ENCODE peak calls at places on chromosomes 3 and 15, in four cellular contexts. S is IMR-90, Y is mesendoderm, P is H1. I is an unnamed sample.

GRCh38 chr3:169750665-169751064 is 14.2 kb downstream of the TERC start:
- DNase-seq in S (no peak), Y (no peak), P (no peak), I (no peak)

GRCh38 chr3:120102232-120102631 is 8.0 kb upstream of the GSK3B start:
- DNase-seq in S (no peak), Y (no peak), P (no peak), I (no peak)

GRCh38 chr15:70156781-70157261 is 59.1 kb upstream of the TLE3 start:
- DNase-seq in S (peak), Y (no peak), P (no peak), I (no peak)

GRCh38 chr3:100086401-100086800 is 27.9 kb downstream of the FILIP1L start:
- DNase-seq in S (no peak), Y (no peak), P (no peak), I (no peak)

GRCh38 chr15:40984963-40985362 is 31.7 kb downstream of the CHAC1 start:
- DNase-seq in S (peak), Y (no peak), P (no peak), I (no peak)

GRCh38 chr3:50351318-50351687 is 641 bp downstream of the CYB561D2 start:
- DNase-seq in S (no peak), Y (no peak), P (no peak), I (no peak)

GRCh38 chr3:4656059-4656458 is 162.9 kb downstream of the ITPR1 start:
- DNase-seq in S (peak), Y (peak), P (peak), I (peak)

GRCh38 chr15:43187544-43188155 is 2.4 kb downstream of the CCNDBP1 start:
- DNase-seq in S (peak), Y (peak), P (no peak), I (no peak)

GRCh38 chr3:71658131-71658530 is 67.1 kb downstream of the EIF4E3 start:
- DNase-seq in S (peak), Y (no peak), P (no peak), I (no peak)

GRCh38 chr3:147838650-147839049 is 429.5 kb downstream of the ZIC1 start:
- DNase-seq in S (peak), Y (peak), P (no peak), I (no peak)

GRCh38 chr15:43775411-43775965 is 1.3 kb downstream of the ELL3 start:
- DNase-seq in S (peak), Y (peak), P (peak), I (peak)

GRCh38 chr3:15300318-15301078 is 31.9 kb downstream of the SH3BP5 start:
- DNase-seq in S (peak), Y (peak), P (no peak), I (no peak)

GRCh38 chr15:63987979-63988378 is 58.3 kb downstream of the DAPK2 start:
- DNase-seq in S (no peak), Y (no peak), P (no peak), I (no peak)

GRCh38 chr3:141370065-141370533 is 1.8 kb downstream of the ZBTB38 start:
- DNase-seq in S (peak), Y (peak), P (no peak), I (peak)

GRCh38 chr3:67291287-67292252 is 293.5 kb downstream of the KBTBD8 start:
- DNase-seq in S (no peak), Y (no peak), P (no peak), I (no peak)

GRCh38 chr3:43418601-43419272 is 132.4 kb downstream of the SNRK start:
- DNase-seq in S (peak), Y (no peak), P (no peak), I (no peak)

GRCh38 chr15:81516461-81516860 is 142.4 kb upstream of the TMC3 start:
- DNase-seq in S (peak), Y (no peak), P (no peak), I (no peak)

GRCh38 chr3:15982667-15983145 is 184.9 kb upstream of the ANKRD28 start:
- DNase-seq in S (peak), Y (no peak), P (no peak), I (no peak)

GRCh38 chr3:25480811-25481210 is 52.7 kb downstream of the RARB start:
- DNase-seq in S (no peak), Y (no peak), P (no peak), I (no peak)

GRCh38 chr3:68876112-68876713 is 56.1 kb downstream of the TAFA4 start:
- DNase-seq in S (peak), Y (peak), P (no peak), I (no peak)

DNA sequence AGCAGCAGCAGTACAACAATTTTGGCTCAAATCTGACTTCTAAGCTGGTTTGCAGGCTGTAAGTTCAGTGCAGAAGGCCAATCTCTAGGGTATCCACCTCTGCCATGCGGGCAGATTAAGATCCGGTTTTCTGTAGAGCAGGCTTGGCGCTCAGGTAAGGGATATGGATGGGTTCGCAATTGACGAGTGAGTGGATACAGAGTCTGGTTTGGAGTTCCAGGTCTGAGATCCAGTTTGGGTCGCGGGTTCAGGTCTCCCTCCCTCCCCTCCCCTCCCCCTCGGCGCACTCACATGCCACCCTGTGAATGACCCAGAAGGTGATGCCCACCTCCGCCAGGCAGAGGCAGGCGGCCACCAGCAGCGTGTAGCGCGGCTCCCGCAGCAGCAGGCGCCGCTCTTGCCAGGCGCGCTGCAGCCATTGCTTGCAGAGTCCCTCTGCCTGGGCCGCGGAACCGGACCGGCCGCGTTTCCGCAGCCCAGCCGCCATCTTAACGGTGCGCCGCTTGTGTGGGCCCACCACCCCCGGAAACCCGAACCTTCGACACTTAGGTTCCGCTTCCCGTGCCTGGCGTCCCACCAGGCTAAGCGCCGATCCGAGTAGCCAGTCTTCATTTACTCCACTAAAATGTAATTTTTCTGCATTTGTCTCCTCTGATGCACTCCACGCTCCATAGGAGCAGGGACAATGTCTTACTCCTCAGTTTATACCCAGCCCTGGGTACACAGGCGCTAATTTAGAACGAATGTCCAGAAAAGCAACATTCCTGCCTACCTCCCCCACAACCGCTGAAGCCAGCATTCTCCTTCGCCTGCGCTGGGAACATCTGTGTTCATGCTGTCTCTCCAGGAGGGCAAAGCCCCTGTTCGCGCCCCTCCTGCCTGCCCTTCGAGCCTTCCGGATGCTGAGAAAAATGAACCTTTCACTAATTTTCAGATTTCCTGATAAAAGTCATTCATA is at the start of gene ALG3:
- DNase-seq in S (peak), Y (peak), P (peak), I (peak)
- H3K56ac ChIP-seq in S (peak), Y (peak), P (peak), I (no peak)

DNA sequence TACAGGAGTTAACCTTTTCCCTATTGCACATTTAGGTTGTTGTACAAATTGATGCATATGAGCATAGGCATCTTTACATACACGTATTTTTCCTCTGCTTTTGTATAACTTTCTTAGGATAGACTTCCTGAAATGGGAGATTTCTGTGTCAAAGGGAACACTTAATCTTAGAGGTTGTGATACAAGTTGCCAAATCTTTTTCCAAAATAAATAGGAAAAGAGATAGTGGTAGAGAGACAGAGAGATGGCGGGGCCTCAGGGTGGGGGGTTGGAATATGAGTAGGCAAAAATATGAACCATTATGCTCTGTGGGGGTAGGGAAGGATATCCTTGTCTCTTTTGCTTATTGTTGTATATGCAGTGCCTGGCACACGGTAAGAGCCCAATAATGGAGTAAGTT is 70.7 kb upstream of the UBE2E1 start:
- DNase-seq in S (no peak), Y (no peak), P (no peak), I (no peak)
- H3K56ac ChIP-seq in S (no peak), Y (no peak), P (no peak), I (no peak)

DNA sequence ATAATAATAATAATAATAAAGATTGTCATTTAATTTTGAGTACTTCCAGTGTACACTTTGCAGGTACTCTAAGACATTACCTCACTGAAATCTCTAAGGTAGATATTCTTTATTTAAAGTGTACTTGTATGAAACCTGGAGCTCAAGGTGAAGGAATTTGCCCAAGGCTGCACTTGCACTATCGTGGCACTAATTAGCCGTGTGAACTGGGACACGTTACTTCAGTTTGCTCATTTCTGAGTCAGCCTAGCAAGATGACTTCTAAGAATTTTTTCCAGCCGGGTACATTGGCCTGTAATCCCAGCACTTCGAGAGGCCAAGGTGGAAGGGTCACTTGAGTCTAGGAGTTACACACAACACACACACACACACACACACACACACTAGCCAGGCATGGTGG is 33.5 kb downstream of the MLH1 start:
- DNase-seq in S (no peak), Y (no peak), P (no peak), I (no peak)
- H3K56ac ChIP-seq in S (no peak), Y (no peak), P (no peak), I (no peak)

GRCh38 chr15:90062729-90063684 is 39.3 kb downstream of the IDH2 start:
- DNase-seq in S (no peak), Y (no peak), P (no peak), I (no peak)

GRCh38 chr15:90065682-90066049 is 36.6 kb downstream of the IDH2 start:
- DNase-seq in S (no peak), Y (no peak), P (no peak), I (no peak)

GRCh38 chr15:90063733-90064247 is 38.5 kb downstream of the IDH2 start:
- DNase-seq in S (no peak), Y (peak), P (no peak), I (no peak)

GRCh38 chr15:90067181-90067952 is 34.9 kb downstream of the IDH2 start:
- DNase-seq in S (no peak), Y (no peak), P (no peak), I (no peak)

DNA sequence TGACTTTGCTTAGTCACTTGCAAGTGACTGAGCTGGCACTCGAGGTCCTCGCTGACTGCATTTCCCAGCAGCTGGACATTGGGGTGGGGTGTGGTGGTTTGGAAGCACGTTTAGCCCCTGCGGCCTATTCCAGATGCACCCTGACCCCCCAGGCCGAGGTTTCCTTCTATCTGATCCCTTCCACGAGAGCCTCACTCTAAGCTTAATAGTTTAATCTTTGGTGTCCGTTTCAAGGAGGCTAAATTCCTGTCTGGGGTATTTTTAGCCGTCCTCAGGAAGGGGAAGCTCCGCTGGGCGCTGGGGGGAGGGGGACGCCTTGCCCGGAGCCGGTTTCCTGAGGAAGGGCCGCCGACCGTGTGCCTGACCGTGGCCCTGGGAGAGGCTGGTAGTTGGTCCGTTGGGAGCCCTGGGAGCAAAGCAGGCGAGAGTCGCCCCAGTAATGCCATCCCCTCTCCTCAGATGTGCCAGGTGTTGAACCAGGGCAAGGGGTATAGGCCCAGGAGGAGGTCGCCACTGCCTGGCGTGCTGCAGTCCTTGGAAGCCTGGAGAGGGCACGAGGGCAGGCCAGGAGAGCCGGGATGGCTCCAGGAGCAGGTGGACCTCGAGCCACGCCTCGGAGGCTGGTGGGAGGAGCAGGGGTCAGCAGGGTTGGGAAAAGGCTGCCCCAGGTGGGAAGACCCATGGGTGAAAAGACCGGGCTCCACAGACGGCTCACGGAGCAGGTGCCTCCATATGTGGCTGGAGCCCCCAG is 37.2 kb downstream of the IDH2 start:
- DNase-seq in S (no peak), Y (peak), P (no peak), I (no peak)
- H3K56ac ChIP-seq in S (no peak), Y (peak), P (no peak), I (no peak)

GRCh38 chr15:66622677-66623076 is 56.9 kb upstream of the LCTL start:
- DNase-seq in S (no peak), Y (peak), P (no peak), I (no peak)

GRCh38 chr15:66621491-66622467 is 56.0 kb upstream of the LCTL start:
- DNase-seq in S (no peak), Y (peak), P (peak), I (peak)

GRCh38 chr15:66620744-66621344 is 55.0 kb upstream of the LCTL start:
- DNase-seq in S (no peak), Y (no peak), P (no peak), I (no peak)

GRCh38 chr15:66617137-66618090 is 51.6 kb upstream of the LCTL start:
- DNase-seq in S (peak), Y (no peak), P (no peak), I (no peak)

GRCh38 chr15:66619152-66619903 is 53.5 kb upstream of the LCTL start:
- DNase-seq in S (peak), Y (peak), P (peak), I (peak)
- H3K56ac ChIP-seq in S (no peak), Y (peak), P (no peak), I (no peak)

DNA sequence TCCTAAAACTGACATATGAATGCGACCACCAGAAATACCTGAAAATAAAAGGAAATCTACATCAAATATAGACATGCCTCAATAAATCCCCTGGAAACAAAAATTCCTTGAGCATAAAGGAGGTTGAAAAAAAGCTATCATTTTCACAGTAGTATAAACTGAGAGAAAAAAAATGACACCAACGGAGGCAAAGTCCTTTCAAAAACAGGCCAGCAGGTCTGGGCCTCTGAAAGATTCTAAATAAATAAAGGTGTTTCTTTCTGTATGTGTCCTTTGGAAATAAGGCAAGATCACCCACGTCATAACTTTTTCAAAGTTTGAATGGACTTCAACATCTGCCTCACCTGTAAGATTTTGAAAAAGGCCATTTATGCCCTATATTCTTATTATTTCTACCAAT is 5.0 kb downstream of the CLPX start:
- DNase-seq in S (no peak), Y (no peak), P (no peak), I (no peak)
- H3K56ac ChIP-seq in S (no peak), Y (no peak), P (no peak), I (no peak)

DNA sequence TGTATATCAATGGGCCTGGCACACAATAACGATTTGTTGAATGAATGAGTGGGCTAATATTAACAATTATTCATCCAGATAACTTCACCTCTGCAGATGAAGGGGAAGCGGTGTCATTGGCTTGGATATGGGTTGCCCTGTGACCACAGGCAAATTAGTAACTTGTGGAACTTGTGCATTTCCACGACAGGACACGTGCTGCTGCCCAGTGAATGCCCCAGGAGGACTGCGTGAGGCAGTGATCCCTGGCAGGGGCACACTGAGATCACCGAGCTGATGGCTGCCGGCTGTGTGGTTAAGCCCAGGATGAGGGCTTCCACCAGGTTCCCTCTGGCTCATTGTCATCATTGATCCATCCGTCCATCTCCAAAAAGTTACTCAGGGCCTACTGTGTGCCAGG is 84.1 kb upstream of the HACD2 start:
- DNase-seq in S (no peak), Y (no peak), P (no peak), I (no peak)
- H3K56ac ChIP-seq in S (no peak), Y (no peak), P (no peak), I (no peak)